ENCODE peak calls at places on chromosome 3, in ten cellular contexts. Z, M, P, Y, E, R, Q, K, X and S are unnamed samples.

GRCh38 chr3:43960448-43960840 is 269.7 kb downstream of the ABHD5 start:
- DNase-seq in Z (no peak), M (peak; percentile 64), P (no peak), Y (no peak), E (no peak), R (no peak), Q (no peak), K (no peak), X (no peak), S (no peak)

GRCh38 chr3:134267996-134268395 is 17.3 kb upstream of the RYK start:
- DNase-seq in Z (no peak), M (no peak), P (no peak), Y (no peak), E (no peak), R (no peak), Q (no peak), K (no peak), X (no peak), S (no peak)

GRCh38 chr3:129608087-129608935 is 1.8 kb upstream of the PLXND1 start:
- DNase-seq in Z (no peak), M (peak; percentile 60), P (peak; percentile 78), Y (no peak), E (no peak), R (no peak), Q (no peak), K (peak; percentile 72), X (no peak), S (no peak)

GRCh38 chr3:189937302-189938255 is 183.1 kb downstream of the P3H2 start:
- DNase-seq in Z (no peak), M (no peak), P (no peak), Y (no peak), E (no peak), R (peak; percentile 99), Q (peak; percentile 100), K (no peak), X (no peak), S (peak; percentile 76)

GRCh38 chr3:161274691-161275298 is 53.7 kb downstream of the NMD3 start:
- DNase-seq in Z (no peak), M (peak; percentile 63), P (peak; percentile 78), Y (no peak), E (no peak), R (peak; percentile 54), Q (no peak), K (peak; percentile 27), X (no peak), S (no peak)

GRCh38 chr3:14170569-14171159 is 7.7 kb downstream of the XPC start:
- DNase-seq in Z (no peak), M (no peak), P (no peak), Y (no peak), E (no peak), R (no peak), Q (no peak), K (no peak), X (no peak), S (no peak)

GRCh38 chr3:100891033-100891432 is 102.2 kb downstream of the ABI3BP start:
- DNase-seq in Z (no peak), M (no peak), P (peak; percentile 16), Y (no peak), E (no peak), R (no peak), Q (no peak), K (no peak), X (no peak), S (no peak)

GRCh38 chr3:133644768-133645167 is 17.0 kb downstream of the TOPBP1 start:
- DNase-seq in Z (no peak), M (no peak), P (no peak), Y (no peak), E (no peak), R (no peak), Q (no peak), K (no peak), X (no peak), S (no peak)

GRCh38 chr3:9770276-9770812 is 597 bp upstream of the CAMK1 start:
- DNase-seq in Z (no peak), M (no peak), P (peak; percentile 38), Y (peak; percentile 97), E (no peak), R (no peak), Q (no peak), K (peak; percentile 40), X (peak; percentile 94), S (peak; percentile 64)

GRCh38 chr3:149967067-149967685 is 3.5 kb downstream of the PFN2 start:
- DNase-seq in Z (no peak), M (no peak), P (peak; percentile 58), Y (no peak), E (no peak), R (peak; percentile 35), Q (no peak), K (no peak), X (no peak), S (no peak)

GRCh38 chr3:142690613-142691012 is 33.2 kb upstream of the TRPC1 start:
- DNase-seq in Z (no peak), M (no peak), P (no peak), Y (no peak), E (no peak), R (no peak), Q (no peak), K (no peak), X (no peak), S (no peak)

DNA sequence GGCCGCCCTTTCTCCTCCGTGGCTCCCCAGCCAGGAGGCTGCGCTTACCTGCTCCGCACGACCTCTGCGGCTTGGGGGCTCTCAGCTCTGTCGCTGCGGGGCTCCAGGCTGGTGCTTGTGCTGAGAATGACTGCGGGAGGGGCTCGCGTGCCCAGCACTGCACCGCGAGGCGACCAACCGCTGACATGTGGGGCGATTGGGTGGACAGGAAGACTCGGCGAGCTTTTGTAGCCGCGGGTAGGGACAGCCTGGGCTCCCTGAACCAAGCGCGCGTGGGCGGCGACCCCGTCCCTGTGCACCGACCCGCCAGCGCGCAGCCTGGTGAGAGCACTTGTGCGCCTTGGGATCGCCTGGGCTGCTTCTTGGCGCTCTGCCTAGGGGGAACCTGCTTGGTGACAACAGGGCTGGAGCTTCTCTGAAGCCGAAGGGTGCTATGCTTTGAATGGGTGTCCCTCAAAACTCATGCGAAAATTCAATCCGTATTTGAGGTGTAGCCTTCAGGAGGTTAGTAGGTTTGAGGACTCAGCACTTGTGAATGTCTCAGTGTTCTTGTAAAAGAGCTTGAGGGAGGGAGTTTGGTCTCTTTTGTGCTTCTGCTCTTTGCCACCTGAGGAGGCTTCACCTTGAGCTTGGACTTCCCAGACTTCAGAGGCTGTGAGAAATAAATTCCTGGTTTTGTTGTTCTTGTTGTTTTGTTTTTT is 50.4 kb downstream of the IL12A start:
- DNase-seq in Z (peak; percentile 74), M (peak; percentile 43), P (peak; percentile 55), Y (peak; percentile 63), E (no peak), R (no peak), Q (no peak), K (peak; percentile 76), X (no peak), S (peak; percentile 60)
- H3K4me3 ChIP-seq in Z (no peak overlapping the region), M (no peak overlapping the region), P (peak overlapping the region; percentile 64), Y (peak overlapping the region; percentile 22), E (no peak overlapping the region), R (no peak overlapping the region), Q (peak overlapping the region; percentile 9), K (peak overlapping the region; percentile 47), X (peak overlapping the region; percentile 27), S (peak overlapping the region; percentile 15)

GRCh38 chr3:196463804-196464203 is 31.6 kb upstream of the UBXN7 start:
- DNase-seq in Z (no peak), M (no peak), P (no peak), Y (no peak), E (no peak), R (no peak), Q (no peak), K (no peak), X (no peak), S (no peak)

GRCh38 chr3:196463478-196463756 is 31.2 kb upstream of the UBXN7 start:
- DNase-seq in Z (no peak), M (no peak), P (no peak), Y (no peak), E (peak; percentile 53), R (no peak), Q (no peak), K (no peak), X (no peak), S (no peak)

GRCh38 chr3:196454935-196455334 is 22.7 kb upstream of the UBXN7 start:
- DNase-seq in Z (no peak), M (no peak), P (no peak), Y (no peak), E (no peak), R (no peak), Q (no peak), K (no peak), X (no peak), S (no peak)

GRCh38 chr3:196458063-196458462 is 25.8 kb upstream of the UBXN7 start:
- DNase-seq in Z (no peak), M (no peak), P (no peak), Y (no peak), E (no peak), R (no peak), Q (no peak), K (no peak), X (no peak), S (no peak)
- TF ChIP-seq POLR2AphosphoS5 in Z (no peak), M (no peak), P (no peak), Y (no peak), E (no peak), R (no peak), Q (no peak), K (no peak), X (no peak), S (no peak)

GRCh38 chr3:16381426-16381825 is 116.4 kb downstream of the OXNAD1 start:
- DNase-seq in Z (no peak), M (no peak), P (no peak), Y (no peak), E (no peak), R (no peak), Q (no peak), K (no peak), X (no peak), S (no peak)

GRCh38 chr3:16378415-16378814 is 113.4 kb downstream of the OXNAD1 start:
- DNase-seq in Z (no peak), M (no peak), P (no peak), Y (no peak), E (no peak), R (no peak), Q (no peak), K (no peak), X (no peak), S (no peak)

GRCh38 chr3:16378920-16379319 is 113.9 kb downstream of the OXNAD1 start:
- DNase-seq in Z (no peak), M (no peak), P (no peak), Y (no peak), E (no peak), R (no peak), Q (no peak), K (no peak), X (no peak), S (no peak)

GRCh38 chr3:16379838-16380237 is 114.8 kb downstream of the OXNAD1 start:
- DNase-seq in Z (no peak), M (no peak), P (no peak), Y (no peak), E (no peak), R (no peak), Q (no peak), K (no peak), X (no peak), S (no peak)

GRCh38 chr3:16380421-16380820 is 115.4 kb downstream of the OXNAD1 start:
- DNase-seq in Z (no peak), M (no peak), P (no peak), Y (no peak), E (no peak), R (no peak), Q (no peak), K (no peak), X (no peak), S (no peak)
- H3K4me3 ChIP-seq in Z (no peak overlapping the region), M (no peak overlapping the region), P (no peak overlapping the region), Y (no peak overlapping the region), E (no peak overlapping the region), R (no peak overlapping the region), Q (no peak overlapping the region), K (no peak overlapping the region), X (no peak overlapping the region), S (no peak overlapping the region)

GRCh38 chr3:23157331-23157730 is 45.8 kb upstream of the UBE2E2 start:
- DNase-seq in Z (no peak), M (no peak), P (no peak), Y (no peak), E (no peak), R (no peak), Q (no peak), K (no peak), X (no peak), S (no peak)
- TF ChIP-seq POLR2AphosphoS5 in Z (no peak), M (no peak), P (no peak), Y (no peak), E (no peak), R (no peak), Q (no peak), K (no peak), X (no peak), S (no peak)